ENCODE peak calls at places on chromosome 11, in seven cellular contexts. V is astrocyte; N is stimulated activated CD4-positive, alpha-beta T cell treated with anti-CD3 and anti-CD28 coated beads, Interleukin-1b, Interleukin-23, amount 100 ng/mL, for 48 hours; C is renal cortical epithelial cell; G is caudate nucleus; Q is stimulated activated CD8-positive, alpha-beta memory T cell treated with anti-CD3 and anti-CD28 coated beads, Interleukin-7, amount 100 ng/mL, for 1 hour; P is M059J. A is an unnamed sample.

GRCh38 chr11:119432484-119433368 is 9.8 kb upstream of the THY1 start:
- DNase-seq in V (peak), N (no peak), C (peak), G (peak), Q (no peak), P (peak), A (peak)

GRCh38 chr11:1639102-1639620 is 9.6 kb downstream of the KRTAP5-5 start:
- DNase-seq in V (no peak), N (no peak), C (no peak), G (no peak), Q (no peak), P (peak), A (no peak)

GRCh38 chr11:125454047-125454446 is 42.0 kb downstream of the FEZ1 start:
- DNase-seq in V (no peak), N (no peak), C (no peak), G (no peak), Q (no peak), P (no peak), A (no peak)

GRCh38 chr11:1785749-1786261 is 22.1 kb upstream of the CTSD start:
- DNase-seq in V (no peak), N (no peak), C (no peak), G (no peak), Q (no peak), P (no peak), A (no peak)

GRCh38 chr11:83571301-83571700 is 285.1 kb upstream of the CCDC90B start:
- DNase-seq in V (peak), N (no peak), C (peak), G (no peak), Q (no peak), P (peak), A (peak)

GRCh38 chr11:17954395-17955252 is 58.2 kb downstream of the SERGEF start:
- DNase-seq in V (peak), N (no peak), C (peak), G (no peak), Q (no peak), P (no peak), A (peak)

GRCh38 chr11:86978756-86979608 is 23.8 kb upstream of the FZD4 start:
- DNase-seq in V (no peak), N (no peak), C (peak), G (no peak), Q (no peak), P (peak), A (no peak)

GRCh38 chr11:62652156-62653006 is 721 bp downstream of the INTS5 start:
- DNase-seq in V (no peak), N (no peak), C (no peak), G (no peak), Q (no peak), P (no peak), A (no peak)

GRCh38 chr11:40787243-40787642 is 672.2 kb downstream of the LRRC4C start:
- DNase-seq in V (no peak), N (no peak), C (no peak), G (no peak), Q (no peak), P (no peak), A (no peak)

GRCh38 chr11:32052218-32052617 is 38.7 kb upstream of the RCN1 start:
- DNase-seq in V (peak), N (peak), C (peak), G (peak), Q (peak), P (peak), A (peak)

GRCh38 chr11:20013346-20014066 is 146.8 kb downstream of the DBX1 start:
- DNase-seq in V (no peak), N (no peak), C (peak), G (no peak), Q (no peak), P (no peak), A (no peak)

GRCh38 chr11:128420943-128421342 is 166.4 kb downstream of the ETS1 start:
- DNase-seq in V (peak), N (no peak), C (no peak), G (no peak), Q (no peak), P (peak), A (peak)

GRCh38 chr11:90332415-90332814 is 109.6 kb upstream of the CHORDC1 start:
- DNase-seq in V (no peak), N (no peak), C (peak), G (no peak), Q (no peak), P (peak), A (no peak)

GRCh38 chr11:64250875-64251721 is at the start of gene PLCB3:
- DNase-seq in V (no peak), N (peak), C (no peak), G (no peak), Q (no peak), P (peak), A (peak)

GRCh38 chr11:126153999-126154398 is 57.5 kb downstream of the RPUSD4 start:
- DNase-seq in V (peak), N (no peak), C (peak), G (no peak), Q (no peak), P (peak), A (peak)

GRCh38 chr11:62124186-62125113 is 639 bp downstream of the INCENP start:
- DNase-seq in V (peak), N (peak), C (peak), G (peak), Q (no peak), P (peak), A (peak)

GRCh38 chr11:60169264-60169915 is 13.5 kb downstream of the MS4A6A start:
- DNase-seq in V (peak), N (no peak), C (peak), G (no peak), Q (no peak), P (peak), A (no peak)

GRCh38 chr11:105368711-105369110 is 229.1 kb upstream of the CARD18 start:
- DNase-seq in V (no peak), N (no peak), C (peak), G (no peak), Q (no peak), P (no peak), A (peak)

GRCh38 chr11:1744879-1745700 is 5.3 kb downstream of the IFITM10 start:
- DNase-seq in V (no peak), N (no peak), C (no peak), G (no peak), Q (no peak), P (no peak), A (no peak)

GRCh38 chr11:111960916-111961315 is 23.8 kb downstream of the DIXDC1 start:
- DNase-seq in V (peak), N (no peak), C (peak), G (no peak), Q (no peak), P (no peak), A (peak)

GRCh38 chr11:91795139-91795887 is 429.3 kb upstream of the FAT3 start:
- DNase-seq in V (peak), N (no peak), C (peak), G (no peak), Q (no peak), P (peak), A (peak)

GRCh38 chr11:119418759-119419158 is 4.2 kb downstream of the THY1 start:
- DNase-seq in V (no peak), N (no peak), C (no peak), G (no peak), Q (no peak), P (no peak), A (no peak)

GRCh38 chr11:110587972-110588371 is 124.3 kb downstream of the ARHGAP20 start:
- DNase-seq in V (no peak), N (no peak), C (no peak), G (no peak), Q (no peak), P (no peak), A (no peak)

GRCh38 chr11:95095858-95096587 is 6.4 kb downstream of the ENDOD1 start:
- DNase-seq in V (peak), N (no peak), C (peak), G (no peak), Q (no peak), P (peak), A (peak)

GRCh38 chr11:109374032-109374431 is 48.0 kb upstream of the C11orf87 start:
- DNase-seq in V (no peak), N (no peak), C (no peak), G (no peak), Q (no peak), P (no peak), A (no peak)

GRCh38 chr11:44893250-44894216 is 57.1 kb downstream of the TP53I11 start:
- DNase-seq in V (no peak), N (no peak), C (no peak), G (no peak), Q (no peak), P (no peak), A (no peak)